ENCODE peak calls at places on chromosomes 16 and 17, in six cellular contexts. V, H, E, Z, M and D are unnamed samples.
A peak's percentile ranks its signal among the peaks of the same experiment; 100 is the strongest.

GRCh38 chr16:72913551-72913950 is 134.4 kb downstream of the ZFHX3 start:
- DNase-seq in V (no peak), E (no peak), M (no peak), Z (no peak), H (no peak), D (no peak)

GRCh38 chr16:24036614-24037013 is 200.8 kb downstream of the PRKCB start:
- DNase-seq in H (peak; percentile 24), M (no peak), Z (peak; percentile 61), E (no peak), V (no peak), D (peak; percentile 79)

GRCh38 chr16:1194665-1195392 is 30.2 kb downstream of the TPSG1 start:
- DNase-seq in E (no peak), V (no peak), Z (peak; percentile 67), H (no peak), M (no peak), D (peak; percentile 78)

GRCh38 chr16:18827890-18828289 is 26.5 kb upstream of the ARL6IP1 start:
- DNase-seq in H (no peak), V (no peak), Z (no peak), M (no peak), E (no peak), D (no peak)

GRCh38 chr17:18069101-18069500 is 18.6 kb upstream of the DRG2 start:
- DNase-seq in Z (no peak), H (no peak), E (no peak), M (no peak), V (no peak), D (no peak)

GRCh38 chr16:24850289-24850931 is 4.6 kb downstream of the SLC5A11 start:
- DNase-seq in H (no peak), Z (no peak), E (no peak), M (no peak), V (no peak), D (no peak)

GRCh38 chr17:81510798-81511549 is 1.6 kb downstream of the ACTG1 start:
- DNase-seq in E (peak; percentile 83), H (peak; percentile 60), M (peak; percentile 44), Z (no peak), V (no peak), D (peak; percentile 63)

GRCh38 chr16:46929378-46930332 is 43.8 kb downstream of the DNAJA2 start:
- DNase-seq in M (peak; percentile 57), V (peak; percentile 30), Z (peak; percentile 70), H (peak; percentile 84), E (peak; percentile 88), D (peak; percentile 93)

GRCh38 chr16:48284772-48285409 is 37.6 kb upstream of the ABCC11 start:
- DNase-seq in V (no peak), E (no peak), H (no peak), M (no peak), Z (no peak), D (no peak)

GRCh38 chr17:81090361-81091133 is 55.6 kb downstream of the BAIAP2 start:
- DNase-seq in Z (peak; percentile 57), M (no peak), H (peak; percentile 71), V (peak; percentile 59), E (no peak), D (peak; percentile 97)

GRCh38 chr17:19753049-19753444 is 4.9 kb upstream of the ALDH3A1 start:
- DNase-seq in V (no peak), E (no peak), M (no peak), Z (no peak), H (peak; percentile 74), D (no peak)

GRCh38 chr17:75876190-75876937 is 2.0 kb downstream of the TRIM47 start:
- DNase-seq in V (no peak), E (peak; percentile 72), Z (peak; percentile 71), M (no peak), H (peak; percentile 87), D (peak; percentile 89)

GRCh38 chr16:46569231-46569735 is 51.9 kb downstream of the SHCBP1 start:
- DNase-seq in M (no peak), H (no peak), Z (no peak), E (peak; percentile 50), V (no peak), D (no peak)

GRCh38 chr17:82384730-82385429 is 13.3 kb downstream of the UTS2R start:
- DNase-seq in H (peak; percentile 54), E (peak; percentile 96), V (peak; percentile 48), Z (no peak), M (peak; percentile 38), D (peak; percentile 78)

GRCh38 chr16:88917915-88918627 is 51.6 kb upstream of the PABPN1L start:
- DNase-seq in V (no peak), E (no peak), Z (no peak), H (no peak), M (no peak), D (no peak)

GRCh38 chr16:102060-102855 is 24.2 kb downstream of the MPG start:
- DNase-seq in V (peak; percentile 65), H (no peak), M (peak; percentile 80), E (no peak), Z (no peak), D (no peak)

GRCh38 chr16:46673320-46674013 is 15.5 kb downstream of the VPS35 start:
- DNase-seq in Z (peak; percentile 79), M (no peak), E (no peak), H (no peak), V (no peak), D (peak; percentile 82)

GRCh38 chr16:22077700-22078313 is 14.5 kb upstream of the VWA3A start:
- DNase-seq in H (peak; percentile 53), M (peak; percentile 65), V (peak; percentile 50), Z (peak; percentile 77), E (no peak), D (peak; percentile 86)

GRCh38 chr17:17561408-17562144 is 29.9 kb downstream of the PEMT start:
- DNase-seq in Z (no peak), H (peak; percentile 56), V (no peak), M (no peak), E (peak; percentile 84), D (no peak)

GRCh38 chr16:27326738-27327585 is 13.2 kb downstream of the IL4R start:
- DNase-seq in H (peak; percentile 69), E (no peak), V (peak; percentile 51), Z (peak; percentile 71), M (peak; percentile 38), D (peak; percentile 99)

GRCh38 chr16:56774009-56774408 is 44.1 kb downstream of the NUP93 start:
- DNase-seq in E (no peak), Z (no peak), V (no peak), H (no peak), M (no peak), D (no peak)

GRCh38 chr17:44829558-44830358 is at the start of gene GJC1:
- DNase-seq in V (no peak), Z (peak; percentile 85), M (no peak), E (peak; percentile 66), H (no peak), D (peak; percentile 89)

GRCh38 chr16:82936941-82937551 is 310.3 kb downstream of the CDH13 start:
- DNase-seq in Z (no peak), H (no peak), V (no peak), E (no peak), M (no peak), D (no peak)

GRCh38 chr16:25785361-25785760 is 93.6 kb downstream of the HS3ST4 start:
- DNase-seq in E (no peak), H (no peak), M (no peak), V (no peak), Z (no peak), D (no peak)

GRCh38 chr17:7842950-7843535 is 9.0 kb downstream of the KDM6B start:
- DNase-seq in E (peak; percentile 80), H (peak; percentile 75), V (peak; percentile 55), Z (peak; percentile 54), M (peak; percentile 64), D (peak; percentile 89)

GRCh38 chr16:14640538-14640937 is 7.8 kb downstream of the BFAR start:
- DNase-seq in Z (no peak), V (no peak), E (no peak), H (peak; percentile 72), M (no peak), D (no peak)

GRCh38 chr17:44557653-44558285 is 485 bp downstream of the FZD2 start:
- DNase-seq in E (peak; percentile 72), H (peak; percentile 42), M (peak; percentile 44), Z (peak; percentile 79), V (no peak), D (peak; percentile 89)

GRCh38 chr17:2420131-2420530 is 19.3 kb upstream of the MNT start:
- DNase-seq in H (no peak), Z (no peak), E (no peak), V (no peak), M (no peak), D (no peak)

GRCh38 chr17:64491034-64491860 is 5.6 kb downstream of the POLG2 start:
- DNase-seq in Z (peak; percentile 30), M (no peak), V (no peak), E (no peak), H (peak; percentile 42), D (peak; percentile 80)

GRCh38 chr16:2485811-2486507 is 11.0 kb downstream of the TBC1D24 start:
- DNase-seq in M (no peak), V (no peak), Z (no peak), E (peak; percentile 60), H (no peak), D (no peak)

GRCh38 chr16:88784856-88785105 is 239 bp downstream of the PIEZO1 start:
- DNase-seq in E (no peak), M (no peak), V (no peak), H (no peak), Z (no peak), D (no peak)

GRCh38 chr16:81486555-81487061 is 42.0 kb downstream of the CMIP start:
- DNase-seq in V (peak; percentile 46), H (peak; percentile 54), M (peak; percentile 59), E (no peak), Z (no peak), D (no peak)

GRCh38 chr16:50299508-50300105 is 33.3 kb downstream of the ADCY7 start:
- DNase-seq in H (peak; percentile 24), Z (no peak), V (no peak), E (no peak), M (peak; percentile 17), D (peak; percentile 24)

GRCh38 chr17:77436481-77436880 is 295.7 kb downstream of the SEC14L1 start:
- DNase-seq in H (no peak), Z (no peak), M (no peak), V (no peak), E (no peak), D (no peak)
- H3K4me1 ChIP-seq in H (peaks cover 46% of the 10 kb centered on the region), Z (peaks cover 52% of the 10 kb centered on the region), M (peaks cover 51% of the 10 kb centered on the region), V (peaks cover 95% of the 10 kb centered on the region), E (no peaks in the 10 kb centered on the region), D (peaks cover 11% of the 10 kb centered on the region)

DNA sequence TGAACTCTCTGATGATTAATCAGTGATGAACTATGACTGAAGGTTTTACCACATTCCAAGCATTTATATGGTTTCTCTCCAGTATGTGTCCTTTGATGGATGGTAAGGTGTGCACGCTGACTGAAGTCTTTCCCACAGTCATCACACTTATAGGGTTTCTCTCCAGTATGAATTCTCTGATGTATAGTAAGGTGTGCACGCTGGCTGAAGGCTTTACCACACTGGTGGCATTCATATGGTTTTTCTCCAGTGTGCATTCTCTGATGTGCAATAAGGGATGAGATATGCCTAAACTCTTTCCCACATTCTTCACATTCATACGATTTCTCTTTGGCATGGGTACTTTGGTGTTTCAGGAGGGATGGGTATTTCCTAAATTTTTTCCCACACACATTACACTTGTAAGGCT is 16.4 kb downstream of the ZNF287 start:
- DNase-seq in H (no peak), E (no peak), M (no peak), V (no peak), Z (no peak), D (no peak)
- H3K9me3 ChIP-seq in H (peaks cover 97% of the 10 kb centered on the region), E (no peaks in the 10 kb centered on the region), M (peaks cover 19% of the 10 kb centered on the region), V (peaks cover 15% of the 10 kb centered on the region), Z (peaks cover 51% of the 10 kb centered on the region), D (peaks cover 90% of the 10 kb centered on the region)

GRCh38 chr17:35390663-35391062 is 17.2 kb upstream of the SLFN11 start:
- DNase-seq in H (no peak), Z (no peak), M (no peak), E (no peak), V (no peak), D (no peak)
- H3K4me1 ChIP-seq in H (no peaks in the 10 kb centered on the region), Z (no peaks in the 10 kb centered on the region), M (no peaks in the 10 kb centered on the region), E (no peaks in the 10 kb centered on the region), V (no peaks in the 10 kb centered on the region), D (no peaks in the 10 kb centered on the region)

GRCh38 chr16:35562919-35563318 is 2103.5 kb downstream of the TP53TG3F start:
- DNase-seq in E (no peak), Z (no peak), H (no peak), V (no peak), M (no peak), D (no peak)
- H3K9me3 ChIP-seq in E (no peaks in the 10 kb centered on the region), Z (peaks cover 9% of the 10 kb centered on the region), H (peaks cover 59% of the 10 kb centered on the region), V (no peaks in the 10 kb centered on the region), M (no peaks in the 10 kb centered on the region), D (peaks cover 89% of the 10 kb centered on the region)